ENCODE peak calls at places on chromosomes 5 and 9, in six cellular contexts. C, E, R, Z, G and F are unnamed samples.
A peak's percentile ranks its signal among the peaks of the same experiment; 100 is the strongest.

GRCh38 chr9:125744616-125745387 is 2.4 kb upstream of the PBX3 start:
- DNase-seq in G (no peak), Z (peak; percentile 79), C (no peak), E (no peak), R (peak; percentile 88), F (no peak)

GRCh38 chr5:137731201-137731600 is 4.7 kb downstream of the KLHL3 start:
- DNase-seq in G (no peak), C (no peak), R (peak; percentile 61), Z (peak; percentile 4), E (no peak), F (no peak)

GRCh38 chr9:38142201-38142600 is 73.2 kb upstream of the SHB start:
- DNase-seq in Z (peak; percentile 77), C (no peak), E (no peak), G (no peak), R (peak; percentile 25), F (no peak)

GRCh38 chr9:22383720-22384119 is 62.9 kb upstream of the DMRTA1 start:
- DNase-seq in R (no peak), C (no peak), E (no peak), Z (no peak), G (no peak), F (no peak)

GRCh38 chr5:74371621-74372020 is 268.9 kb downstream of the ENC1 start:
- DNase-seq in C (no peak), E (no peak), G (no peak), Z (no peak), R (no peak), F (no peak)

GRCh38 chr9:81621785-81622243 is 67.5 kb downstream of the TLE1 start:
- DNase-seq in G (no peak), C (no peak), Z (no peak), R (no peak), E (no peak), F (no peak)

GRCh38 chr5:52748590-52748989 is 39.1 kb upstream of the ITGA1 start:
- DNase-seq in G (no peak), C (no peak), E (no peak), Z (no peak), R (no peak), F (no peak)

GRCh38 chr5:5309645-5310044 is 112.8 kb upstream of the ICE1 start:
- DNase-seq in Z (no peak), E (no peak), G (no peak), C (no peak), R (no peak), F (no peak)

GRCh38 chr5:50564079-50564478 is 102.4 kb upstream of the PARP8 start:
- DNase-seq in Z (no peak), G (no peak), R (no peak), E (no peak), C (no peak), F (no peak)

GRCh38 chr5:51386916-51387853 is 3.9 kb downstream of the ISL1 start:
- DNase-seq in C (no peak), Z (no peak), R (no peak), G (no peak), E (no peak), F (no peak)

GRCh38 chr5:112228672-112229071 is 190.4 kb downstream of the EPB41L4A start:
- DNase-seq in Z (peak; percentile 2), E (peak; percentile 92), R (no peak), G (peak; percentile 93), C (peak; percentile 25), F (peak; percentile 87)

GRCh38 chr5:14100281-14100680 is 42.9 kb upstream of the TRIO start:
- DNase-seq in Z (no peak), G (no peak), C (no peak), E (no peak), R (no peak), F (no peak)

GRCh38 chr5:174303035-174303434 is 257.5 kb downstream of the NSG2 start:
- DNase-seq in G (no peak), Z (no peak), E (no peak), R (no peak), C (no peak), F (no peak)

GRCh38 chr9:118038713-118039112 is 334.5 kb downstream of the TLR4 start:
- DNase-seq in E (no peak), Z (no peak), R (no peak), C (no peak), G (no peak), F (no peak)

GRCh38 chr9:841371-842209 is at the start of gene DMRT1:
- DNase-seq in G (peak; percentile 67), E (no peak), Z (no peak), C (no peak), R (no peak), F (no peak)

GRCh38 chr9:842918-843468 is 1.5 kb downstream of the DMRT1 start:
- DNase-seq in R (no peak), E (no peak), G (no peak), C (no peak), Z (no peak), F (no peak)

DNA sequence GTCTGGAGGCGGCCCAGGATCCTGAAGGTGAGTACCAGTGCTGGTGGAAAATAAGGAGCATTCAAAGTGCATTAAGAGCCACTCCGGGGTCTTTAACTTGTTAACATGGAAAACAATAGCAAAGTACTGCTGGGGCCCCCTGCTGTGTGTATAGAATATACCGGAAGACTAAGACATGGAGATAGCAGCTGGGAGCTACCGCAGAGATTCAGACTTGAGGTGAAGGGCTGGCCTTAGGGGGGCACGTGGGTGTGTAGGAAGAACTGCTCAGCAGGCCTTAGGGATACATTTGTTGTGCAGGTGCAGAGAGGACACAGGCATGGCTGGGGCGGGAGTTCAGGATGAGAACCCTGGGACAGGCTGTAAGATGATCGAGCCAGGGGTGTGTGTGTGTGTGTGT is 1.2 kb upstream of the DMRT1 start:
- DNase-seq in E (no peak), C (no peak), R (no peak), G (no peak), Z (no peak), F (no peak)
- H3K4me3 ChIP-seq in E (no peak overlapping the region), C (no peak overlapping the region), R (no peak overlapping the region), G (no peak overlapping the region), Z (no peak overlapping the region), F (no peak overlapping the region)

DNA sequence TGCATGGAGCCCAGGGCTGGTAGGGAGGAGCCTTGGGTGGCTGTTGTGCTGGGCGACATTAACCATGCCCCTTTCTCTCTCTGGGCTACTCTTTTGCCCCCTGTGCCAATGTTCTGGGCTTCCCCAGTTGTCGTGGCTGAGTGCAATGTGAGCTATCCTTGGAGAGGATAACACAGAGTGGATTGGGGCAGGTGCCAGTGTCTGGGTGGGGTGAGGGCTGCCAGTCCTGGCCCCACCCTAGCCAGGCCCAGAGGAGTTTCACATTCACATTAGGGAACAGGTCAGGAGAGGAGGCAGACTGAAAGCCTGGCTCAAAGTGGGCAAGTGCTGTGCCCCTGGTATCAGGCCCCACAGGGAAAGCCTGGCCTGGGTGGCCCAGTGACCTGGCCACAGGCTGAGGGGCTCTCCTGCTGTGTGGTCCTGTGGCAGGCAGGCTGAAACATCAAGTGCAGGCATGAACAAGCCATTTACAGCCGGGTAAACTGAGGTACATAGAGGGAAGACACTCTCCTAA is 7.5 kb upstream of the NDST1 start:
- DNase-seq in G (no peak), Z (no peak), C (no peak), E (no peak), R (no peak), F (no peak)
- H3K4me3 ChIP-seq in G (no peak overlapping the region), Z (no peak overlapping the region), C (no peak overlapping the region), E (no peak overlapping the region), R (no peak overlapping the region), F (no peak overlapping the region)

GRCh38 chr5:45695011-45695667 is 1.0 kb downstream of the HCN1 start:
- DNase-seq in C (no peak), G (no peak), R (no peak), E (no peak), Z (no peak), F (no peak)
- H3K4me3 ChIP-seq in C (no peak overlapping the region), G (no peak overlapping the region), R (no peak overlapping the region), E (peak overlapping the region; percentile 22), Z (no peak overlapping the region), F (no peak overlapping the region)

GRCh38 chr5:141514330-141515111 is 25.6 kb downstream of the PCDHGC5 start:
- DNase-seq in Z (peak; percentile 54), R (peak; percentile 65), C (no peak), G (no peak), E (no peak), F (no peak)
- H3K4me3 ChIP-seq in Z (no peak overlapping the region), R (no peak overlapping the region), C (no peak overlapping the region), G (peak overlapping the region; percentile 56), E (peak overlapping the region; percentile 64), F (no peak overlapping the region)